ENCODE peak calls at places on chromosomes 16 and 17, in eight cellular contexts. Q, S, J, L, K, E, G and N are unnamed samples.

GRCh38 chr16:73671102-73671501 is 623.2 kb upstream of the ZFHX3 start:
- DNase-seq in Q (no peak), S (no peak), J (no peak), L (no peak), K (no peak), E (no peak), G (no peak), N (no peak)

GRCh38 chr16:27483083-27483437 is 66.7 kb downstream of the GTF3C1 start:
- DNase-seq in Q (no peak), S (no peak), J (no peak), L (no peak), K (no peak), E (no peak), G (no peak), N (peak; percentile 5)

GRCh38 chr16:59886021-59886420 is 1151.9 kb upstream of the GOT2 start:
- DNase-seq in Q (peak; percentile 49), S (no peak), J (no peak), L (no peak), K (no peak), E (peak; percentile 12), G (peak; percentile 36), N (no peak)

GRCh38 chr16:30166202-30166902 is 17.1 kb upstream of the CORO1A start:
- DNase-seq in Q (no peak), S (no peak), J (no peak), L (no peak), K (no peak), E (no peak), G (no peak), N (peak; percentile 74)

GRCh38 chr16:62755938-62756337 is 719.7 kb upstream of the CDH8 start:
- DNase-seq in Q (no peak), S (no peak), J (no peak), L (no peak), K (no peak), E (no peak), G (no peak), N (no peak)

GRCh38 chr17:81044764-81045589 is 10.0 kb downstream of the BAIAP2 start:
- DNase-seq in Q (peak; percentile 92), S (peak; percentile 76), J (no peak), L (peak; percentile 75), K (peak; percentile 79), E (peak; percentile 56), G (peak; percentile 89), N (peak; percentile 87)

GRCh38 chr16:57517397-57518367 is 18.7 kb downstream of the CCDC102A start:
- DNase-seq in Q (no peak), S (no peak), J (no peak), L (no peak), K (no peak), E (no peak), G (no peak), N (no peak)

GRCh38 chr17:51166198-51166986 is at the start of gene NME2:
- DNase-seq in Q (peak; percentile 95), S (peak; percentile 95), J (peak; percentile 32), L (peak; percentile 90), K (peak; percentile 90), E (peak; percentile 91), G (peak; percentile 91), N (peak; percentile 95)

GRCh38 chr16:58716468-58716867 is 17.6 kb downstream of the GOT2 start:
- DNase-seq in Q (no peak), S (no peak), J (no peak), L (no peak), K (no peak), E (no peak), G (no peak), N (no peak)

GRCh38 chr17:15398291-15398690 is 56.9 kb upstream of the TEKT3 start:
- DNase-seq in Q (no peak), S (no peak), J (no peak), L (no peak), K (no peak), E (no peak), G (no peak), N (no peak)

GRCh38 chr17:30299000-30299399 is 7.3 kb upstream of the BLMH start:
- DNase-seq in Q (no peak), S (no peak), J (no peak), L (no peak), K (no peak), E (no peak), G (no peak), N (no peak)
- TF ChIP-seq CTCF in Q (no peak), S (peak; percentile 14), J (no peak), L (no peak), K (peak; percentile 50), E (no peak), G (no peak), N (no peak)

GRCh38 chr16:68575082-68575481 is 36.0 kb downstream of the ZFP90 start:
- DNase-seq in Q (no peak), S (no peak), J (no peak), L (no peak), K (no peak), E (no peak), G (no peak), N (no peak)
- H3K9me3 ChIP-seq in Q (peaks cover 94% of the 10 kb centered on the region), S (peaks cover 80% of the 10 kb centered on the region), J (peaks cover 92% of the 10 kb centered on the region), L (peaks cover 39% of the 10 kb centered on the region), K (peaks cover 28% of the 10 kb centered on the region), E (no peaks in the 10 kb centered on the region), G (peaks cover 100% of the 10 kb centered on the region), N (peaks cover 96% of the 10 kb centered on the region)

GRCh38 chr16:680967-681745 is 946 bp downstream of the STUB1 start:
- DNase-seq in Q (peak; percentile 68), S (peak; percentile 56), J (no peak), L (no peak), K (no peak), E (peak; percentile 71), G (no peak), N (peak; percentile 82)

GRCh38 chr16:683396-684066 is 603 bp downstream of the JMJD8 start:
- DNase-seq in Q (peak; percentile 33), S (no peak), J (no peak), L (no peak), K (no peak), E (no peak), G (no peak), N (no peak)

GRCh38 chr16:684067-684794 is at the start of gene JMJD8:
- DNase-seq in Q (peak; percentile 98), S (peak; percentile 98), J (peak; percentile 71), L (peak; percentile 98), K (peak; percentile 99), E (peak; percentile 98), G (peak; percentile 98), N (peak; percentile 100)

GRCh38 chr16:681746-682427 is 1.7 kb downstream of the STUB1 start:
- DNase-seq in Q (peak; percentile 41), S (no peak), J (no peak), L (no peak), K (no peak), E (peak; percentile 61), G (no peak), N (no peak)

DNA sequence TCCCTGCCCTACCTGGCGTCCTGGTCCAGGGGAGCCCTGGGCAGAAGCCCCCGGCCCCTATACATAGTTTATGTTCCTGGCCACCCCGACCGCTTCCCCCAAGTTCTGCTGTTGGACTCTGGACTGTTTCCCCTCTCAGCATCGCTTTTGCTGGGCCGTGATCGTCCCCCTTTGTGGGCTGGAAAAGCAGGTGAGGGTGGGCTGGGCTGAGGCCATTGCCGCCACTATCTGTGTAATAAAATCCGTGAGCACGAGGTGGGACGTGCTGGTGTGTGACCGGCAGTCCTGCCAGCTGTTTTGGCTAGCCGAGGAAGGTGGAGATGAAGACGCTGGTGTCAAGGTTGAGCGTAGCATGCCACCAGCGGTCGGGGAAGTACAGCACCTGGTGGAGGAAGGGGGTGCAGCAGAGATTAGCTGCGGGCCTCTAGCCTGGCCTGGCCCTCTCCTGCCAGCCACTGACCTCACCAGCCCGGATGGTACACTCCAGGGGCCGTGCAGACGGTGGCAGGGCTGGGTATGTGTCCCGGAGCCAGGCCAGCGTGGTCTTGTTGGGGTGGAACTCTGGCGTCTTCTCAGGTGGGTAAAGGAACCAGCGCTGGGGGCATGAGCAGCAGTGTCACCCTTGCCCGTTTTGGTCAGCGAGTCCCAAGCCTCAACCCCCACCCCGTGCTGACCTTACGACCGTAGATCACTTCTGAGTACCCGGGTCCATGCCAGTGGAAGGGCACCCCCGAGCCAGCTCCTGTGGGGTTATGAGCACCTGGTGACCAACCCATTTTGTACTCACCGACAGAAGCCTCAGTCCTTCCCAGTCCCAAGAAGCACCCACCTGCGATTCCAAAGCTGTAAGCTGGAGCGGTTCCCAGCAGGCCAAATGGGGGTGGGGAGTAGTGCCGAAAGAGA is 1.4 kb downstream of the JMJD8 start:
- DNase-seq in Q (no peak), S (no peak), J (no peak), L (no peak), K (no peak), E (peak; percentile 52), G (no peak), N (no peak)
- H3K4me1 ChIP-seq in Q (peaks cover 65% of the 10 kb centered on the region), S (peaks cover 60% of the 10 kb centered on the region), J (peaks cover 80% of the 10 kb centered on the region), L (peaks cover 13% of the 10 kb centered on the region), K (peaks cover 33% of the 10 kb centered on the region), E (peaks cover 9% of the 10 kb centered on the region), G (peaks cover 71% of the 10 kb centered on the region), N (peaks cover 76% of the 10 kb centered on the region)

GRCh38 chr16:80084614-80085013 is 456.2 kb upstream of the DYNLRB2 start:
- DNase-seq in Q (peak; percentile 37), S (peak; percentile 27), J (no peak), L (no peak), K (peak; percentile 23), E (peak; percentile 23), G (peak; percentile 25), N (no peak)
- TF ChIP-seq CTCF in Q (peak; percentile 59), S (peak; percentile 53), J (peak; percentile 55), L (peak; percentile 7), K (peak; percentile 70), E (peak; percentile 41), G (peak; percentile 82), N (no peak)